ENCODE peak calls at places on chromosomes 7 and 10, in five cellular contexts. R is activated B cell treated with CpG ODN at 0.5 μM for 24 hours, V is osteocyte, C is T-helper 17 cell, Y is fibroblast of the aortic adventitia. O is an unnamed sample.

GRCh38 chr7:72754312-72754711 is 73.7 kb downstream of the TYW1B start:
- DNase-seq in Y (peak), C (no peak), V (no peak), R (no peak), O (no peak)

GRCh38 chr10:87658383-87658795 is 1.3 kb upstream of the PAPSS2 start:
- DNase-seq in C (no peak), R (no peak), Y (no peak), V (no peak), O (no peak)

GRCh38 chr7:2719007-2719406 is 31.0 kb downstream of the AMZ1 start:
- DNase-seq in Y (no peak), V (no peak), C (peak), R (peak), O (no peak)

GRCh38 chr7:134669845-134670373 is 23.3 kb downstream of the BPGM start:
- DNase-seq in R (peak), C (peak), Y (peak), V (no peak), O (no peak)

GRCh38 chr10:77282163-77282562 is 355.4 kb downstream of the KCNMA1 start:
- DNase-seq in C (no peak), Y (no peak), V (no peak), R (no peak), O (no peak)

GRCh38 chr7:131556912-131557457 is 557 bp upstream of the PODXL start:
- DNase-seq in C (no peak), V (no peak), Y (no peak), R (no peak), O (no peak)

GRCh38 chr7:151381333-151382078 is 28.3 kb downstream of the WDR86 start:
- DNase-seq in V (no peak), C (peak), R (peak), Y (no peak), O (no peak)

GRCh38 chr10:125141860-125142484 is 18.4 kb downstream of the CTBP2 start:
- DNase-seq in Y (no peak), V (no peak), R (no peak), C (no peak), O (no peak)

GRCh38 chr7:1811850-1812692 is 142.0 kb downstream of the ELFN1 start:
- DNase-seq in Y (no peak), V (peak), R (no peak), C (no peak), O (no peak)